ENCODE peak calls at places on chromosomes 1 and 21, in ten cellular contexts. One of them, this sample, is unnamed.

GRCh38 chr1:10626781-10627410 is 152.1 kb downstream of the PEX14 start:
- DNase-seq in T-helper 1 cell: no peak
- DNase-seq in kidney glomerular epithelial cell: no peak
- DNase-seq in astrocyte of the spinal cord: no peak
- DNase-seq in activated naive CD8-positive, alpha-beta T cell treated with anti-CD3 and anti-CD28 coated beads for 36 hours: no peak
- DNase-seq in endothelial cell: no peak
- DNase-seq in psoas muscle: peak
- DNase-seq in NCI-H2107: no peak
- DNase-seq in activated T-cell treated with anti-CD3 and anti-CD28 coated beads, Interleukin-2, amount 50 U/mL, for 1 hour: no peak
- DNase-seq in cortex of kidney: no peak
- DNase-seq in this sample: no peak

GRCh38 chr1:16048573-16049189 is 5.1 kb downstream of the CLCNKB start:
- DNase-seq in kidney glomerular epithelial cell: no peak
- DNase-seq in T-helper 1 cell: no peak
- DNase-seq in activated T-cell treated with anti-CD3 and anti-CD28 coated beads, Interleukin-2, amount 50 U/mL, for 1 hour: peak
- DNase-seq in endothelial cell: peak
- DNase-seq in astrocyte of the spinal cord: peak
- DNase-seq in activated naive CD8-positive, alpha-beta T cell treated with anti-CD3 and anti-CD28 coated beads for 36 hours: peak
- DNase-seq in cortex of kidney: no peak
- DNase-seq in psoas muscle: peak
- DNase-seq in NCI-H2107: no peak
- DNase-seq in this sample: peak

GRCh38 chr1:2593251-2593878 is 6.8 kb downstream of the PRXL2B start:
- DNase-seq in activated naive CD8-positive, alpha-beta T cell treated with anti-CD3 and anti-CD28 coated beads for 36 hours: no peak
- DNase-seq in cortex of kidney: no peak
- DNase-seq in activated T-cell treated with anti-CD3 and anti-CD28 coated beads, Interleukin-2, amount 50 U/mL, for 1 hour: peak
- DNase-seq in kidney glomerular epithelial cell: no peak
- DNase-seq in endothelial cell: no peak
- DNase-seq in NCI-H2107: no peak
- DNase-seq in astrocyte of the spinal cord: no peak
- DNase-seq in psoas muscle: no peak
- DNase-seq in T-helper 1 cell: no peak
- DNase-seq in this sample: no peak

GRCh38 chr1:84635261-84635848 is 54.9 kb downstream of the SSX2IP start:
- DNase-seq in endothelial cell: no peak
- DNase-seq in cortex of kidney: no peak
- DNase-seq in NCI-H2107: no peak
- DNase-seq in activated T-cell treated with anti-CD3 and anti-CD28 coated beads, Interleukin-2, amount 50 U/mL, for 1 hour: no peak
- DNase-seq in astrocyte of the spinal cord: no peak
- DNase-seq in psoas muscle: no peak
- DNase-seq in kidney glomerular epithelial cell: no peak
- DNase-seq in activated naive CD8-positive, alpha-beta T cell treated with anti-CD3 and anti-CD28 coated beads for 36 hours: no peak
- DNase-seq in T-helper 1 cell: no peak
- DNase-seq in this sample: no peak

GRCh38 chr1:198848649-198849048 is 209.8 kb downstream of the PTPRC start:
- DNase-seq in NCI-H2107: no peak
- DNase-seq in kidney glomerular epithelial cell: no peak
- DNase-seq in cortex of kidney: no peak
- DNase-seq in T-helper 1 cell: no peak
- DNase-seq in endothelial cell: no peak
- DNase-seq in activated naive CD8-positive, alpha-beta T cell treated with anti-CD3 and anti-CD28 coated beads for 36 hours: no peak
- DNase-seq in astrocyte of the spinal cord: peak
- DNase-seq in activated T-cell treated with anti-CD3 and anti-CD28 coated beads, Interleukin-2, amount 50 U/mL, for 1 hour: no peak
- DNase-seq in psoas muscle: no peak
- DNase-seq in this sample: no peak

GRCh38 chr21:46150491-46151121 is 4.8 kb downstream of the FTCD start:
- DNase-seq in endothelial cell: no peak
- DNase-seq in T-helper 1 cell: no peak
- DNase-seq in NCI-H2107: no peak
- DNase-seq in kidney glomerular epithelial cell: no peak
- DNase-seq in activated T-cell treated with anti-CD3 and anti-CD28 coated beads, Interleukin-2, amount 50 U/mL, for 1 hour: no peak
- DNase-seq in astrocyte of the spinal cord: no peak
- DNase-seq in cortex of kidney: no peak
- DNase-seq in psoas muscle: no peak
- DNase-seq in activated naive CD8-positive, alpha-beta T cell treated with anti-CD3 and anti-CD28 coated beads for 36 hours: no peak
- DNase-seq in this sample: peak

GRCh38 chr1:77874804-77875445 is 13.5 kb upstream of the NEXN start:
- DNase-seq in psoas muscle: no peak
- DNase-seq in kidney glomerular epithelial cell: no peak
- DNase-seq in T-helper 1 cell: no peak
- DNase-seq in NCI-H2107: no peak
- DNase-seq in activated naive CD8-positive, alpha-beta T cell treated with anti-CD3 and anti-CD28 coated beads for 36 hours: no peak
- DNase-seq in astrocyte of the spinal cord: peak
- DNase-seq in activated T-cell treated with anti-CD3 and anti-CD28 coated beads, Interleukin-2, amount 50 U/mL, for 1 hour: no peak
- DNase-seq in cortex of kidney: no peak
- DNase-seq in endothelial cell: no peak
- DNase-seq in this sample: no peak

GRCh38 chr1:151371340-151371739 is 1.2 kb downstream of the SELENBP1 start:
- DNase-seq in kidney glomerular epithelial cell: no peak
- DNase-seq in T-helper 1 cell: no peak
- DNase-seq in activated T-cell treated with anti-CD3 and anti-CD28 coated beads, Interleukin-2, amount 50 U/mL, for 1 hour: no peak
- DNase-seq in astrocyte of the spinal cord: no peak
- DNase-seq in activated naive CD8-positive, alpha-beta T cell treated with anti-CD3 and anti-CD28 coated beads for 36 hours: no peak
- DNase-seq in cortex of kidney: no peak
- DNase-seq in NCI-H2107: no peak
- DNase-seq in endothelial cell: no peak
- DNase-seq in psoas muscle: peak
- DNase-seq in this sample: no peak

GRCh38 chr1:243316366-243316989 is 60.6 kb downstream of the SDCCAG8 start:
- DNase-seq in kidney glomerular epithelial cell: no peak
- DNase-seq in cortex of kidney: no peak
- DNase-seq in T-helper 1 cell: no peak
- DNase-seq in activated T-cell treated with anti-CD3 and anti-CD28 coated beads, Interleukin-2, amount 50 U/mL, for 1 hour: no peak
- DNase-seq in NCI-H2107: no peak
- DNase-seq in astrocyte of the spinal cord: no peak
- DNase-seq in activated naive CD8-positive, alpha-beta T cell treated with anti-CD3 and anti-CD28 coated beads for 36 hours: no peak
- DNase-seq in endothelial cell: no peak
- DNase-seq in psoas muscle: no peak
- DNase-seq in this sample: peak

GRCh38 chr1:176717052-176717754 is 254.2 kb downstream of the PAPPA2 start:
- DNase-seq in T-helper 1 cell: no peak
- DNase-seq in activated naive CD8-positive, alpha-beta T cell treated with anti-CD3 and anti-CD28 coated beads for 36 hours: no peak
- DNase-seq in cortex of kidney: no peak
- DNase-seq in endothelial cell: no peak
- DNase-seq in astrocyte of the spinal cord: no peak
- DNase-seq in kidney glomerular epithelial cell: no peak
- DNase-seq in psoas muscle: no peak
- DNase-seq in activated T-cell treated with anti-CD3 and anti-CD28 coated beads, Interleukin-2, amount 50 U/mL, for 1 hour: no peak
- DNase-seq in NCI-H2107: no peak
- DNase-seq in this sample: no peak

GRCh38 chr1:221456918-221457317 is 285.0 kb downstream of the DUSP10 start:
- DNase-seq in kidney glomerular epithelial cell: no peak
- DNase-seq in psoas muscle: no peak
- DNase-seq in NCI-H2107: no peak
- DNase-seq in cortex of kidney: no peak
- DNase-seq in astrocyte of the spinal cord: no peak
- DNase-seq in activated naive CD8-positive, alpha-beta T cell treated with anti-CD3 and anti-CD28 coated beads for 36 hours: no peak
- DNase-seq in endothelial cell: no peak
- DNase-seq in T-helper 1 cell: no peak
- DNase-seq in activated T-cell treated with anti-CD3 and anti-CD28 coated beads, Interleukin-2, amount 50 U/mL, for 1 hour: no peak
- DNase-seq in this sample: no peak

GRCh38 chr1:12180315-12180714 is 13.5 kb downstream of the TNFRSF1B start:
- DNase-seq in psoas muscle: peak
- DNase-seq in kidney glomerular epithelial cell: no peak
- DNase-seq in activated T-cell treated with anti-CD3 and anti-CD28 coated beads, Interleukin-2, amount 50 U/mL, for 1 hour: no peak
- DNase-seq in activated naive CD8-positive, alpha-beta T cell treated with anti-CD3 and anti-CD28 coated beads for 36 hours: no peak
- DNase-seq in astrocyte of the spinal cord: no peak
- DNase-seq in endothelial cell: no peak
- DNase-seq in T-helper 1 cell: no peak
- DNase-seq in NCI-H2107: no peak
- DNase-seq in cortex of kidney: no peak
- DNase-seq in this sample: no peak

GRCh38 chr1:169869426-169869825 is 24.3 kb downstream of the SCYL3 start:
- DNase-seq in astrocyte of the spinal cord: no peak
- DNase-seq in cortex of kidney: no peak
- DNase-seq in kidney glomerular epithelial cell: no peak
- DNase-seq in activated T-cell treated with anti-CD3 and anti-CD28 coated beads, Interleukin-2, amount 50 U/mL, for 1 hour: no peak
- DNase-seq in endothelial cell: no peak
- DNase-seq in T-helper 1 cell: no peak
- DNase-seq in NCI-H2107: no peak
- DNase-seq in psoas muscle: no peak
- DNase-seq in activated naive CD8-positive, alpha-beta T cell treated with anti-CD3 and anti-CD28 coated beads for 36 hours: no peak
- DNase-seq in this sample: no peak

GRCh38 chr1:14962407-14962806 is 191.1 kb upstream of the TMEM51 start:
- DNase-seq in cortex of kidney: no peak
- DNase-seq in T-helper 1 cell: no peak
- DNase-seq in activated T-cell treated with anti-CD3 and anti-CD28 coated beads, Interleukin-2, amount 50 U/mL, for 1 hour: no peak
- DNase-seq in activated naive CD8-positive, alpha-beta T cell treated with anti-CD3 and anti-CD28 coated beads for 36 hours: no peak
- DNase-seq in kidney glomerular epithelial cell: no peak
- DNase-seq in endothelial cell: no peak
- DNase-seq in astrocyte of the spinal cord: no peak
- DNase-seq in NCI-H2107: no peak
- DNase-seq in psoas muscle: no peak
- DNase-seq in this sample: no peak

GRCh38 chr1:50491142-50491541 is 67.9 kb upstream of the DMRTA2 start:
- DNase-seq in kidney glomerular epithelial cell: no peak
- DNase-seq in endothelial cell: no peak
- DNase-seq in astrocyte of the spinal cord: no peak
- DNase-seq in activated T-cell treated with anti-CD3 and anti-CD28 coated beads, Interleukin-2, amount 50 U/mL, for 1 hour: no peak
- DNase-seq in psoas muscle: no peak
- DNase-seq in cortex of kidney: no peak
- DNase-seq in NCI-H2107: no peak
- DNase-seq in T-helper 1 cell: no peak
- DNase-seq in activated naive CD8-positive, alpha-beta T cell treated with anti-CD3 and anti-CD28 coated beads for 36 hours: no peak
- DNase-seq in this sample: no peak

GRCh38 chr1:98210064-98210463 is 289.2 kb upstream of the DPYD start:
- DNase-seq in NCI-H2107: no peak
- DNase-seq in activated T-cell treated with anti-CD3 and anti-CD28 coated beads, Interleukin-2, amount 50 U/mL, for 1 hour: no peak
- DNase-seq in kidney glomerular epithelial cell: peak
- DNase-seq in endothelial cell: no peak
- DNase-seq in astrocyte of the spinal cord: peak
- DNase-seq in cortex of kidney: no peak
- DNase-seq in activated naive CD8-positive, alpha-beta T cell treated with anti-CD3 and anti-CD28 coated beads for 36 hours: no peak
- DNase-seq in psoas muscle: no peak
- DNase-seq in T-helper 1 cell: no peak
- DNase-seq in this sample: no peak

GRCh38 chr1:209511169-209511568 is 72.3 kb upstream of the CAMK1G start:
- DNase-seq in activated naive CD8-positive, alpha-beta T cell treated with anti-CD3 and anti-CD28 coated beads for 36 hours: no peak
- DNase-seq in endothelial cell: no peak
- DNase-seq in psoas muscle: no peak
- DNase-seq in T-helper 1 cell: no peak
- DNase-seq in astrocyte of the spinal cord: no peak
- DNase-seq in kidney glomerular epithelial cell: no peak
- DNase-seq in cortex of kidney: no peak
- DNase-seq in activated T-cell treated with anti-CD3 and anti-CD28 coated beads, Interleukin-2, amount 50 U/mL, for 1 hour: no peak
- DNase-seq in NCI-H2107: no peak
- DNase-seq in this sample: no peak

GRCh38 chr1:204578867-204579664 is 62.9 kb downstream of the MDM4 start:
- DNase-seq in kidney glomerular epithelial cell: no peak
- DNase-seq in activated naive CD8-positive, alpha-beta T cell treated with anti-CD3 and anti-CD28 coated beads for 36 hours: peak
- DNase-seq in NCI-H2107: peak
- DNase-seq in activated T-cell treated with anti-CD3 and anti-CD28 coated beads, Interleukin-2, amount 50 U/mL, for 1 hour: no peak
- DNase-seq in cortex of kidney: no peak
- DNase-seq in endothelial cell: no peak
- DNase-seq in T-helper 1 cell: peak
- DNase-seq in psoas muscle: peak
- DNase-seq in astrocyte of the spinal cord: no peak
- DNase-seq in this sample: peak

GRCh38 chr1:21326861-21327344 is 36.6 kb upstream of the ECE1 start:
- DNase-seq in activated naive CD8-positive, alpha-beta T cell treated with anti-CD3 and anti-CD28 coated beads for 36 hours: no peak
- DNase-seq in astrocyte of the spinal cord: no peak
- DNase-seq in cortex of kidney: no peak
- DNase-seq in psoas muscle: peak
- DNase-seq in kidney glomerular epithelial cell: no peak
- DNase-seq in T-helper 1 cell: no peak
- DNase-seq in activated T-cell treated with anti-CD3 and anti-CD28 coated beads, Interleukin-2, amount 50 U/mL, for 1 hour: no peak
- DNase-seq in endothelial cell: no peak
- DNase-seq in NCI-H2107: no peak
- DNase-seq in this sample: no peak

GRCh38 chr1:99265124-99265523 is 832 bp downstream of the PLPPR4 start:
- DNase-seq in kidney glomerular epithelial cell: no peak
- DNase-seq in cortex of kidney: no peak
- DNase-seq in T-helper 1 cell: no peak
- DNase-seq in astrocyte of the spinal cord: no peak
- DNase-seq in activated T-cell treated with anti-CD3 and anti-CD28 coated beads, Interleukin-2, amount 50 U/mL, for 1 hour: no peak
- DNase-seq in NCI-H2107: no peak
- DNase-seq in psoas muscle: no peak
- DNase-seq in activated naive CD8-positive, alpha-beta T cell treated with anti-CD3 and anti-CD28 coated beads for 36 hours: no peak
- DNase-seq in endothelial cell: no peak
- DNase-seq in this sample: no peak

GRCh38 chr1:212628056-212628455 is 19.5 kb downstream of the ATF3 start:
- DNase-seq in activated naive CD8-positive, alpha-beta T cell treated with anti-CD3 and anti-CD28 coated beads for 36 hours: no peak
- DNase-seq in psoas muscle: no peak
- DNase-seq in T-helper 1 cell: no peak
- DNase-seq in activated T-cell treated with anti-CD3 and anti-CD28 coated beads, Interleukin-2, amount 50 U/mL, for 1 hour: no peak
- DNase-seq in NCI-H2107: no peak
- DNase-seq in kidney glomerular epithelial cell: no peak
- DNase-seq in cortex of kidney: no peak
- DNase-seq in astrocyte of the spinal cord: no peak
- DNase-seq in endothelial cell: no peak
- DNase-seq in this sample: no peak

GRCh38 chr1:12180903-12181302 is 14.1 kb downstream of the TNFRSF1B start:
- DNase-seq in kidney glomerular epithelial cell: no peak
- DNase-seq in activated T-cell treated with anti-CD3 and anti-CD28 coated beads, Interleukin-2, amount 50 U/mL, for 1 hour: no peak
- DNase-seq in astrocyte of the spinal cord: no peak
- DNase-seq in endothelial cell: no peak
- DNase-seq in T-helper 1 cell: no peak
- DNase-seq in NCI-H2107: no peak
- DNase-seq in psoas muscle: no peak
- DNase-seq in activated naive CD8-positive, alpha-beta T cell treated with anti-CD3 and anti-CD28 coated beads for 36 hours: no peak
- DNase-seq in cortex of kidney: no peak
- DNase-seq in this sample: no peak

GRCh38 chr1:99869304-99869703 is 19.1 kb downstream of the AGL start:
- DNase-seq in endothelial cell: no peak
- DNase-seq in cortex of kidney: no peak
- DNase-seq in activated naive CD8-positive, alpha-beta T cell treated with anti-CD3 and anti-CD28 coated beads for 36 hours: no peak
- DNase-seq in kidney glomerular epithelial cell: no peak
- DNase-seq in psoas muscle: no peak
- DNase-seq in NCI-H2107: no peak
- DNase-seq in T-helper 1 cell: no peak
- DNase-seq in activated T-cell treated with anti-CD3 and anti-CD28 coated beads, Interleukin-2, amount 50 U/mL, for 1 hour: no peak
- DNase-seq in astrocyte of the spinal cord: peak
- DNase-seq in this sample: no peak

GRCh38 chr1:27057801-27058647 is 45.4 kb upstream of the TENT5B start:
- DNase-seq in activated naive CD8-positive, alpha-beta T cell treated with anti-CD3 and anti-CD28 coated beads for 36 hours: no peak
- DNase-seq in astrocyte of the spinal cord: no peak
- DNase-seq in endothelial cell: no peak
- DNase-seq in cortex of kidney: no peak
- DNase-seq in kidney glomerular epithelial cell: no peak
- DNase-seq in psoas muscle: no peak
- DNase-seq in activated T-cell treated with anti-CD3 and anti-CD28 coated beads, Interleukin-2, amount 50 U/mL, for 1 hour: no peak
- DNase-seq in NCI-H2107: no peak
- DNase-seq in T-helper 1 cell: no peak
- DNase-seq in this sample: peak

GRCh38 chr21:43902441-43902840 is 37.4 kb downstream of the AGPAT3 start:
- DNase-seq in astrocyte of the spinal cord: no peak
- DNase-seq in psoas muscle: no peak
- DNase-seq in cortex of kidney: no peak
- DNase-seq in activated naive CD8-positive, alpha-beta T cell treated with anti-CD3 and anti-CD28 coated beads for 36 hours: no peak
- DNase-seq in endothelial cell: no peak
- DNase-seq in kidney glomerular epithelial cell: no peak
- DNase-seq in activated T-cell treated with anti-CD3 and anti-CD28 coated beads, Interleukin-2, amount 50 U/mL, for 1 hour: no peak
- DNase-seq in NCI-H2107: no peak
- DNase-seq in T-helper 1 cell: no peak
- DNase-seq in this sample: no peak

GRCh38 chr1:21308847-21309652 is 18.8 kb upstream of the ECE1 start:
- DNase-seq in kidney glomerular epithelial cell: peak
- DNase-seq in endothelial cell: no peak
- DNase-seq in T-helper 1 cell: no peak
- DNase-seq in activated T-cell treated with anti-CD3 and anti-CD28 coated beads, Interleukin-2, amount 50 U/mL, for 1 hour: no peak
- DNase-seq in cortex of kidney: no peak
- DNase-seq in activated naive CD8-positive, alpha-beta T cell treated with anti-CD3 and anti-CD28 coated beads for 36 hours: no peak
- DNase-seq in psoas muscle: no peak
- DNase-seq in astrocyte of the spinal cord: peak
- DNase-seq in NCI-H2107: no peak
- DNase-seq in this sample: no peak

GRCh38 chr1:211842518-211842917 is 12.0 kb upstream of the LPGAT1 start:
- DNase-seq in activated T-cell treated with anti-CD3 and anti-CD28 coated beads, Interleukin-2, amount 50 U/mL, for 1 hour: no peak
- DNase-seq in cortex of kidney: no peak
- DNase-seq in endothelial cell: no peak
- DNase-seq in astrocyte of the spinal cord: no peak
- DNase-seq in activated naive CD8-positive, alpha-beta T cell treated with anti-CD3 and anti-CD28 coated beads for 36 hours: no peak
- DNase-seq in kidney glomerular epithelial cell: no peak
- DNase-seq in psoas muscle: no peak
- DNase-seq in NCI-H2107: no peak
- DNase-seq in T-helper 1 cell: no peak
- DNase-seq in this sample: no peak

GRCh38 chr21:35026617-35027557 is 22.2 kb downstream of the RUNX1 start:
- DNase-seq in cortex of kidney: no peak
- DNase-seq in astrocyte of the spinal cord: peak
- DNase-seq in NCI-H2107: peak
- DNase-seq in activated T-cell treated with anti-CD3 and anti-CD28 coated beads, Interleukin-2, amount 50 U/mL, for 1 hour: peak
- DNase-seq in activated naive CD8-positive, alpha-beta T cell treated with anti-CD3 and anti-CD28 coated beads for 36 hours: peak
- DNase-seq in endothelial cell: peak
- DNase-seq in T-helper 1 cell: peak
- DNase-seq in kidney glomerular epithelial cell: no peak
- DNase-seq in psoas muscle: peak
- DNase-seq in this sample: peak